ENCODE peak calls at places on chromosomes 1 and 21, in nine cellular contexts. M, Y, U, I, H, L, O, X and G are unnamed samples.

GRCh38 chr21:41195311-41195710 is 27.4 kb downstream of the BACE2 start:
- DNase-seq in I (no peak), Y (no peak), O (no peak), M (no peak), U (no peak), H (no peak), X (no peak), L (no peak), G (no peak)

GRCh38 chr21:35394049-35394448 is 344.9 kb upstream of the RUNX1 start:
- DNase-seq in M (no peak), X (no peak), O (no peak), L (no peak), I (no peak), Y (no peak), H (no peak), U (no peak), G (no peak)

GRCh38 chr21:46125846-46126301 is 28.0 kb downstream of the COL6A2 start:
- DNase-seq in U (no peak), H (peak), X (no peak), O (no peak), I (peak), L (no peak), Y (peak), M (no peak), G (no peak)

GRCh38 chr1:147787765-147788164 is 27.4 kb upstream of the GJA5 start:
- DNase-seq in U (no peak), I (no peak), Y (no peak), O (no peak), L (no peak), X (no peak), H (no peak), M (no peak), G (no peak)

GRCh38 chr1:24932725-24933294 is 2.7 kb upstream of the RUNX3 start:
- DNase-seq in O (no peak), U (no peak), I (no peak), M (no peak), Y (no peak), X (no peak), L (no peak), H (no peak), G (no peak)

GRCh38 chr1:6273380-6273891 is 12.5 kb upstream of the GPR153 start:
- DNase-seq in X (no peak), I (no peak), U (no peak), L (no peak), O (peak), H (peak), Y (no peak), M (peak), G (peak)

GRCh38 chr21:29436143-29436542 is 137.4 kb downstream of the BACH1 start:
- DNase-seq in O (no peak), I (no peak), X (no peak), H (no peak), Y (no peak), L (no peak), U (peak), M (no peak), G (no peak)

GRCh38 chr21:39675595-39675994 is 62.9 kb downstream of the B3GALT5 start:
- DNase-seq in H (peak), Y (no peak), L (no peak), I (no peak), U (no peak), X (no peak), O (no peak), M (no peak), G (no peak)

GRCh38 chr1:94792876-94793605 is 27.1 kb upstream of the SLC44A3 start:
- DNase-seq in H (no peak), Y (no peak), L (peak), O (no peak), I (no peak), X (no peak), U (no peak), M (peak), G (no peak)

GRCh38 chr21:37994211-37994610 is 78.0 kb upstream of the KCNJ6 start:
- DNase-seq in L (no peak), I (no peak), O (no peak), Y (no peak), U (no peak), H (no peak), X (no peak), M (no peak), G (no peak)

GRCh38 chr1:218112862-218113261 is 172.2 kb upstream of the RRP15 start:
- DNase-seq in O (no peak), I (no peak), L (no peak), M (no peak), H (no peak), Y (no peak), X (no peak), U (no peak), G (peak)

GRCh38 chr1:2229921-2230700 is 2.0 kb downstream of the SKI start:
- DNase-seq in U (no peak), I (peak), H (peak), L (no peak), M (peak), X (no peak), Y (no peak), O (peak), G (peak)

GRCh38 chr1:209023790-209024189 is 559.7 kb upstream of the CAMK1G start:
- DNase-seq in U (no peak), Y (no peak), X (no peak), H (no peak), I (no peak), O (no peak), M (no peak), L (no peak), G (no peak)

GRCh38 chr1:230067441-230067870 is 418 bp downstream of the GALNT2 start:
- DNase-seq in H (no peak), Y (no peak), O (no peak), M (no peak), I (peak), X (no peak), L (no peak), U (no peak), G (no peak)

GRCh38 chr1:225710804-225711203 is 57.9 kb upstream of the ENAH start:
- DNase-seq in M (peak), U (no peak), Y (no peak), H (peak), X (no peak), I (no peak), L (peak), O (no peak), G (peak)

GRCh38 chr1:98556521-98557158 is 104.9 kb upstream of the SNX7 start:
- DNase-seq in L (no peak), Y (no peak), H (no peak), X (peak), U (no peak), I (no peak), M (peak), O (no peak), G (peak)

GRCh38 chr21:14569868-14570267 is 23.8 kb upstream of the SAMSN1 start:
- DNase-seq in O (no peak), H (no peak), I (no peak), M (no peak), U (no peak), X (no peak), Y (no peak), L (no peak), G (no peak)

GRCh38 chr1:158053276-158053675 is 59.8 kb downstream of the KIRREL1 start:
- DNase-seq in L (no peak), M (peak), I (no peak), H (no peak), U (no peak), Y (no peak), X (no peak), O (no peak), G (no peak)

GRCh38 chr1:3459940-3460652 is 5.6 kb downstream of the ARHGEF16 start:
- DNase-seq in H (no peak), Y (no peak), L (no peak), U (no peak), O (no peak), M (no peak), I (no peak), X (no peak), G (peak)

GRCh38 chr1:66933887-66934700 is 9.3 kb downstream of the MIER1 start:
- DNase-seq in O (no peak), M (no peak), H (no peak), U (no peak), I (no peak), X (no peak), Y (no peak), L (no peak), G (no peak)

GRCh38 chr1:234748066-234748465 is 138.1 kb upstream of the IRF2BP2 start:
- DNase-seq in X (no peak), H (no peak), Y (no peak), M (no peak), O (no peak), U (no peak), I (peak), L (no peak), G (no peak)

GRCh38 chr21:17466166-17466565 is 46.7 kb upstream of the CXADR start:
- DNase-seq in L (peak), H (no peak), M (peak), U (no peak), X (no peak), I (no peak), O (no peak), Y (no peak), G (peak)

GRCh38 chr1:25255711-25256577 is 8.7 kb upstream of the RSRP1 start:
- DNase-seq in U (no peak), O (no peak), H (peak), X (no peak), I (no peak), M (no peak), L (no peak), Y (no peak), G (no peak)

GRCh38 chr1:226489718-226490440 is 58.7 kb upstream of the STUM start:
- DNase-seq in M (no peak), Y (no peak), H (no peak), O (no peak), U (peak), L (no peak), I (no peak), X (no peak), G (no peak)

GRCh38 chr1:234853906-234854647 is 244.1 kb upstream of the IRF2BP2 start:
- DNase-seq in L (no peak), U (no peak), H (peak), O (no peak), Y (no peak), X (no peak), M (peak), I (no peak), G (no peak)

GRCh38 chr1:179369751-179370341 is 4.1 kb downstream of the AXDND1 start:
- DNase-seq in L (peak), X (peak), M (peak), U (no peak), Y (no peak), I (no peak), O (peak), H (peak), G (peak)

GRCh38 chr1:83029916-83030315 is 969.0 kb downstream of the TTLL7 start:
- DNase-seq in H (no peak), I (no peak), X (no peak), M (no peak), U (no peak), L (no peak), O (no peak), Y (no peak), G (no peak)